ENCODE peak calls at places on chromosomes 6 and 20, in five cellular contexts. B, C, G, V and H are unnamed samples. For H3K4me1, the result is how much of the 10 kb centered on the place peaks cover.

GRCh38 chr6:71294121-71294523 is 5.5 kb downstream of the OGFRL1 start:
- DNase-seq in B (no peak), C (no peak), G (peak), V (no peak), H (no peak)

GRCh38 chr6:167116109-167116837 is 6.6 kb upstream of the CCR6 start:
- DNase-seq in B (no peak), C (no peak), G (no peak), V (peak), H (peak)

GRCh38 chr6:102381203-102381602 is 987.7 kb downstream of the GRIK2 start:
- DNase-seq in B (no peak), C (no peak), G (no peak), V (no peak), H (no peak)

GRCh38 chr6:91566467-91566866 is 979.6 kb upstream of the MAP3K7 start:
- DNase-seq in B (no peak), C (no peak), G (no peak), V (no peak), H (no peak)

GRCh38 chr6:90719321-90720195 is 132.7 kb upstream of the MAP3K7 start:
- DNase-seq in B (no peak), C (no peak), G (no peak), V (no peak), H (no peak)

GRCh38 chr6:123777554-123777953 is 26.1 kb upstream of the NKAIN2 start:
- DNase-seq in B (no peak), C (no peak), G (no peak), V (no peak), H (peak)

GRCh38 chr6:158324136-158324535 is 11.9 kb downstream of the TULP4 start:
- DNase-seq in B (no peak), C (no peak), G (no peak), V (no peak), H (no peak)

GRCh38 chr20:15857131-15857784 is 716.0 kb downstream of the KIF16B start:
- DNase-seq in B (no peak), C (no peak), G (no peak), V (no peak), H (no peak)

GRCh38 chr20:61260905-61261304 is 8.8 kb downstream of the CDH4 start:
- DNase-seq in B (no peak), C (no peak), G (no peak), V (no peak), H (peak)

GRCh38 chr20:37797669-37798175 is 103.9 kb downstream of the CTNNBL1 start:
- DNase-seq in B (no peak), C (no peak), G (no peak), V (no peak), H (no peak)

GRCh38 chr6:57044568-57044967 is 1.9 kb upstream of the KIAA1586 start:
- DNase-seq in B (no peak), C (no peak), G (no peak), V (no peak), H (no peak)

GRCh38 chr6:50110557-50110956 is 60.8 kb upstream of the DEFB112 start:
- DNase-seq in B (no peak), C (no peak), G (no peak), V (no peak), H (no peak)

GRCh38 chr20:45833883-45834796 is 541 bp downstream of the SNX21 start:
- DNase-seq in B (peak), C (peak), G (peak), V (peak), H (peak)

GRCh38 chr6:125790403-125791150 is at the start of gene NCOA7:
- DNase-seq in B (peak), C (peak), G (peak), V (peak), H (peak)

GRCh38 chr6:30037182-30037788 is 23.8 kb upstream of the POLR1H start:
- DNase-seq in B (peak), C (no peak), G (no peak), V (no peak), H (peak)

GRCh38 chr20:41334036-41334435 is 6.6 kb upstream of the LPIN3 start:
- DNase-seq in B (no peak), C (no peak), G (no peak), V (no peak), H (no peak)

GRCh38 chr6:15855311-15855710 is 192.5 kb upstream of the DTNBP1 start:
- DNase-seq in B (no peak), C (no peak), G (no peak), V (no peak), H (no peak)

GRCh38 chr6:20846602-20847028 is 312.4 kb downstream of the CDKAL1 start:
- DNase-seq in B (no peak), C (no peak), G (no peak), V (no peak), H (peak)

GRCh38 chr6:156718647-156719394 is 58.4 kb upstream of the ARID1B start:
- DNase-seq in B (peak), C (peak), G (peak), V (peak), H (peak)

GRCh38 chr6:93424303-93425064 is 5.1 kb upstream of the EPHA7 start:
- DNase-seq in B (no peak), C (no peak), G (no peak), V (no peak), H (peak)

GRCh38 chr20:37387519-37388269 is 41.8 kb downstream of the SRC start:
- DNase-seq in B (no peak), C (peak), G (peak), V (no peak), H (no peak)

GRCh38 chr6:90610671-90611542 is 24.0 kb upstream of the MAP3K7 start:
- DNase-seq in B (no peak), C (no peak), G (peak), V (peak), H (peak)

GRCh38 chr20:47815416-47815806 is 30.1 kb upstream of the SULF2 start:
- DNase-seq in B (no peak), C (no peak), G (no peak), V (no peak), H (no peak)
- H3K4me1 ChIP-seq in B (under half), C (under half), G (under half), V (under half), H (under half)

GRCh38 chr6:31654574-31655348 is 933 bp upstream of the APOM start:
- DNase-seq in B (no peak), C (no peak), G (no peak), V (no peak), H (no peak)
- H3K4me1 ChIP-seq in B (under half), C (under half), G (under half), V (under half), H (under half)

DNA sequence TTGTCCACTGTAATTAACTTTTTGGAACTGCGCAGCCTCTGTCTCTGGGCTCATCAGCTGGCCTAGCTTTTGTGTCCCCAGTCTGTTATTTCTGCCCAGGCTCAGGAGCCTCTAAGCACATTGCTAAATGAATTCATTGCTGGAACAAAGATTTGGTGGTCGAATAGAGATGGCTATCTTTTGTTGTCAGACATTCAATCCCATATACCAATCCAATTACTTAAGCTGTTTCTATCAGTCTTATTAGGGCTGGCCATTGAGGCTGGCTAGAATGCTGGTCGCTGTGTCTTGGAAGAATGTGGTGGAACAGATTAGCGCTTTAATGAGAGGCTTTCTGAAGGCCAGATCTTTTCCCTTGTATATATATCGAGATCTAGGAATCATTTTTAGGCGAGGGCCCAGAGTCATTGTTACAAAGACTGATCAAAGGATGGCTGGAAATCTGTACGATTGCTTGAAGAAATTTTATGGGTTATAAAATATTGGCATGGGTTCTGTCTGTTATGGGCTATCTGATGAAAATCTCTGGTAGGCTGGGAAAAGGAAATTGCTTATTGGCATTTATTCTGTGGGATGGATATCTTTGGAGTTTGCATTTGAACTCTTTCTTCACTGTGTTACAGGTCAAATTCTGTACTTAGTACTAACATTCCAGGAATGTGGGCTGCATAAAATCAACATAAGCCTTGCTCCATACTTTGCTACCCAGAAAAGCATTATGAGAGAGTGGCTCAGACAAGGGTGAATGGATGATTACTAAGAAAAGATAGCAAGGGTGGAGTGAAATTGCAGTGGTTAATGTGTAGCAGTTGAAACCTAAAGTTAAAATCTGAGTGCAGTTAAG is 34.8 kb upstream of the JAG1 start:
- DNase-seq in B (peak), C (no peak), G (no peak), V (no peak), H (peak)
- H3K4me1 ChIP-seq in B (half or more), C (under half), G (under half), V (under half), H (under half)

GRCh38 chr6:37514377-37514776 is 14.7 kb upstream of the CCDC167 start:
- DNase-seq in B (no peak), C (no peak), G (no peak), V (no peak), H (no peak)

GRCh38 chr6:37513576-37513975 is 13.9 kb upstream of the CCDC167 start:
- DNase-seq in B (no peak), C (no peak), G (no peak), V (no peak), H (no peak)

GRCh38 chr6:37511910-37512399 is 12.3 kb upstream of the CCDC167 start:
- DNase-seq in B (no peak), C (no peak), G (no peak), V (no peak), H (no peak)

GRCh38 chr6:37513155-37513554 is 13.5 kb upstream of the CCDC167 start:
- DNase-seq in B (no peak), C (no peak), G (no peak), V (no peak), H (no peak)

GRCh38 chr6:37512400-37512958 is 12.8 kb upstream of the CCDC167 start:
- DNase-seq in B (no peak), C (no peak), G (no peak), V (no peak), H (peak)
- H3K4me1 ChIP-seq in B (under half), C (under half), G (under half), V (under half), H (under half)